ENCODE peak calls at places on chromosomes 2 and 18, in eight cellular contexts. B is ovary, Z is transverse colon, T is body of pancreas, X is endothelial cell of umbilical vein, R is heart left ventricle, N is adrenal gland, F is suprapubic skin. V is an unnamed sample.

GRCh38 chr2:17830053-17831034 is 14.1 kb downstream of the MSGN1 start:
- DNase-seq in F (no peak), X (peak), B (peak), R (peak), T (peak), N (peak), Z (peak), V (peak)

GRCh38 chr18:24601624-24602023 is 141.2 kb downstream of the HRH4 start:
- DNase-seq in F (no peak), N (no peak), B (no peak), X (no peak), R (no peak), T (no peak), Z (no peak), V (no peak)

GRCh38 chr18:9914584-9915290 is 921 bp downstream of the VAPA start:
- DNase-seq in X (peak), N (peak), T (peak), Z (peak), F (peak), B (peak), R (peak), V (peak)

GRCh38 chr2:71882949-71883472 is 264.7 kb downstream of the CYP26B1 start:
- DNase-seq in B (peak), F (peak), T (peak), Z (peak), N (peak), R (peak), X (peak), V (peak)

GRCh38 chr2:180003566-180003965 is 3.5 kb downstream of the CWC22 start:
- DNase-seq in T (no peak), Z (no peak), F (no peak), B (no peak), R (no peak), X (no peak), N (no peak), V (no peak)

GRCh38 chr2:38546585-38546984 is 56.1 kb downstream of the HNRNPLL start:
- DNase-seq in N (no peak), F (no peak), X (no peak), Z (no peak), B (no peak), R (no peak), T (no peak), V (no peak)

GRCh38 chr18:41881285-41881684 is 73.7 kb upstream of the PIK3C3 start:
- DNase-seq in F (no peak), N (no peak), T (no peak), B (no peak), Z (no peak), X (no peak), R (no peak), V (peak)

GRCh38 chr2:75324141-75324540 is 124.8 kb upstream of the TACR1 start:
- DNase-seq in N (no peak), B (no peak), F (no peak), R (no peak), Z (no peak), X (no peak), T (no peak), V (peak)

GRCh38 chr18:22283397-22283796 is 114.0 kb downstream of the GATA6 start:
- DNase-seq in T (no peak), N (no peak), Z (no peak), B (no peak), X (peak), F (no peak), R (no peak), V (no peak)

GRCh38 chr2:10301946-10302478 is 692 bp upstream of the HPCAL1 start:
- DNase-seq in X (no peak), Z (peak), R (no peak), F (no peak), T (no peak), N (no peak), B (no peak), V (no peak)

GRCh38 chr2:128593518-128594272 is 275.0 kb upstream of the HS6ST1 start:
- DNase-seq in X (no peak), N (no peak), B (peak), R (peak), T (no peak), F (no peak), Z (no peak), V (no peak)

GRCh38 chr2:158192515-158193234 is 91.0 kb downstream of the UPP2 start:
- DNase-seq in X (no peak), F (no peak), R (no peak), N (no peak), B (no peak), T (no peak), Z (no peak), V (no peak)

GRCh38 chr2:128384446-128384845 is 65.8 kb upstream of the HS6ST1 start:
- DNase-seq in X (no peak), R (no peak), F (peak), T (no peak), B (no peak), Z (no peak), N (no peak), V (no peak)

GRCh38 chr2:219736196-219736595 is 108.8 kb downstream of the SLC4A3 start:
- DNase-seq in N (no peak), F (no peak), Z (no peak), X (peak), T (no peak), R (no peak), B (no peak), V (peak)

GRCh38 chr18:13176847-13177246 is 41.7 kb upstream of the LDLRAD4 start:
- DNase-seq in T (no peak), Z (peak), N (no peak), F (no peak), B (no peak), X (no peak), R (no peak), V (no peak)

GRCh38 chr2:56522605-56523089 is 338.9 kb downstream of the CCDC85A start:
- DNase-seq in T (peak), N (no peak), R (peak), X (no peak), B (no peak), F (no peak), Z (no peak), V (no peak)

GRCh38 chr18:57444301-57444759 is 9.2 kb downstream of the ONECUT2 start:
- DNase-seq in B (no peak), N (no peak), R (no peak), X (no peak), F (no peak), Z (no peak), T (no peak), V (no peak)

GRCh38 chr2:234512884-234513669 is 16.2 kb upstream of the ARL4C start:
- DNase-seq in Z (no peak), R (no peak), N (no peak), B (no peak), T (no peak), X (peak), F (no peak), V (no peak)

GRCh38 chr2:128314348-128315121 is 4.1 kb downstream of the HS6ST1 start:
- DNase-seq in N (peak), F (peak), R (peak), Z (no peak), T (peak), X (no peak), B (no peak), V (no peak)

GRCh38 chr2:25294573-25295462 is 46.9 kb downstream of the DNMT3A start:
- DNase-seq in T (peak), B (peak), X (peak), N (peak), R (peak), F (peak), Z (peak), V (peak)

GRCh38 chr2:85997016-85997970 is 108.4 kb downstream of the POLR1A start:
- DNase-seq in X (no peak), R (peak), B (peak), T (no peak), N (peak), Z (no peak), F (peak), V (no peak)

GRCh38 chr2:202311823-202312388 is 46.3 kb downstream of the NOP58 start:
- DNase-seq in B (no peak), T (no peak), Z (no peak), X (no peak), R (no peak), N (no peak), F (no peak), V (no peak)

GRCh38 chr2:208466920-208467298 is 60.3 kb downstream of the PTH2R start:
- DNase-seq in T (no peak), B (no peak), F (no peak), Z (no peak), R (no peak), N (no peak), X (no peak), V (no peak)

GRCh38 chr2:71778514-71779305 is 325.3 kb downstream of the DYSF start:
- DNase-seq in N (no peak), R (no peak), B (no peak), Z (no peak), X (no peak), F (peak), T (no peak), V (no peak)

GRCh38 chr2:106990307-106990706 is 104.3 kb upstream of the ST6GAL2 start:
- DNase-seq in N (no peak), T (no peak), B (no peak), Z (no peak), X (no peak), R (no peak), F (no peak), V (no peak)

GRCh38 chr18:21740474-21740723 is 193 bp upstream of the MIB1 start:
- DNase-seq in X (peak), F (no peak), N (peak), T (peak), Z (peak), R (peak), B (no peak), V (peak)

GRCh38 chr2:239495816-239496371 is 95.1 kb upstream of the HDAC4 start:
- DNase-seq in N (no peak), R (no peak), F (no peak), X (no peak), B (no peak), T (no peak), Z (no peak), V (no peak)

GRCh38 chr2:111624401-111625156 is 259.4 kb downstream of the ANAPC1 start:
- DNase-seq in B (no peak), R (no peak), F (no peak), Z (no peak), X (peak), T (no peak), N (no peak), V (no peak)

GRCh38 chr2:229342376-229342775 is 71.3 kb upstream of the PID1 start:
- DNase-seq in R (peak), F (no peak), N (peak), X (no peak), B (peak), T (peak), Z (peak), V (peak)

GRCh38 chr2:45068643-45069140 is 59.4 kb upstream of the SIX2 start:
- DNase-seq in Z (no peak), R (no peak), N (no peak), B (no peak), X (no peak), T (no peak), F (peak), V (peak)

GRCh38 chr2:6917071-6917760 is at the start of gene RNF144A:
- DNase-seq in Z (peak), B (peak), R (peak), T (peak), N (peak), X (peak), F (no peak), V (peak)
- TF ChIP-seq POLR2A in Z (no peak), B (peak), R (no peak), T (peak), N (peak), X (no peak), F (no peak), V (peak)

GRCh38 chr2:169828141-169828811 is 1.0 kb downstream of the UBR3 start:
- DNase-seq in F (peak), T (no peak), B (no peak), Z (peak), R (peak), N (peak), X (peak), V (peak)

GRCh38 chr2:169824373-169825333 is at the start of gene METTL5:
- DNase-seq in X (peak), T (peak), B (peak), R (peak), Z (peak), F (peak), N (peak), V (peak)

GRCh38 chr2:169822785-169823392 is 1.8 kb downstream of the METTL5 start:
- DNase-seq in N (no peak), R (no peak), X (no peak), F (no peak), B (no peak), Z (no peak), T (no peak), V (no peak)

GRCh38 chr2:169823996-169824372 is 721 bp downstream of the METTL5 start:
- DNase-seq in Z (no peak), T (no peak), N (no peak), F (no peak), B (no peak), X (no peak), R (no peak), V (no peak)

DNA sequence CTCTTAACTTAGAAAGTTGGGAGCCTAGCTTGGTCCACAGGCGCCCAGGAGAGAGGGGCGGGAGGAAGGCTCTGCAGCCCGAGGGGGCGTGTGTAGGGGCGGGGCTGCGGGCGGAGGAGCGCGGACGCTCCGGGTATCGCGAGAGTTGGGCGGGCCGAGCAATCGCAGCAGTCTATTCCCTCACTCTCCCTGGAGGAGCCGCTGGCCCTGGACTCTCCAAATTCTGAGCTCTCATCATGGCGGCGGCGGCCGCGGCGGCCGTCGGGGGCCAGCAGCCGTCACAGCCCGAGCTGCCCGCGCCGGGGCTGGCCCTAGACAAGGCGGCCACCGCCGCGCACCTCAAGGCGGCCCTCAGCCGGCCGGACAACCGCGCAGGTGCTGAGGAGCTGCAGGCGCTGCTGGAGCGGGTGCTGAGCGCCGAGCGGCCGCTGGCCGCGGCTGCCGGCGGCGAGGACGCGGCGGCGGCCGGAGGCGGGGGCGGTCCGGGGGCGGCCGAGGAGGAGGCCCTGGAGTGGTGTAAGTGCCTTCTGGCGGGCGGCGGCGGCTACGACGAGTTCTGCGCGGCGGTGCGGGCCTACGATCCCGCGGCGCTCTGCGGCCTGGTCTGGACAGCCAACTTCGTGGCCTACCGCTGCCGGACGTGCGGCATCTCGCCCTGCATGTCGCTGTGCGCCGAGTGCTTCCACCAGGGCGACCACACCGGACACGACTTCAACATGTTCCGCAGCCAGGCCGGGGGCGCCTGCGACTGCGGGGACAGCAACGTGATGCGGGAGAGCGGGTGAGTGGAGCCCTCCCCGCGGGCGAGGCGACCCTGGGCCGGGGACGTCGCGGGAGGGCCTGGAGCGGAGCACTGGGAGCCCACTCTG is at the start of gene UBR3:
- DNase-seq in T (peak), X (peak), N (peak), Z (peak), R (peak), B (peak), F (peak), V (peak)
- TF ChIP-seq POLR2A in T (peak), X (peak), N (peak), Z (peak), R (peak), B (peak), F (peak), V (peak)

DNA sequence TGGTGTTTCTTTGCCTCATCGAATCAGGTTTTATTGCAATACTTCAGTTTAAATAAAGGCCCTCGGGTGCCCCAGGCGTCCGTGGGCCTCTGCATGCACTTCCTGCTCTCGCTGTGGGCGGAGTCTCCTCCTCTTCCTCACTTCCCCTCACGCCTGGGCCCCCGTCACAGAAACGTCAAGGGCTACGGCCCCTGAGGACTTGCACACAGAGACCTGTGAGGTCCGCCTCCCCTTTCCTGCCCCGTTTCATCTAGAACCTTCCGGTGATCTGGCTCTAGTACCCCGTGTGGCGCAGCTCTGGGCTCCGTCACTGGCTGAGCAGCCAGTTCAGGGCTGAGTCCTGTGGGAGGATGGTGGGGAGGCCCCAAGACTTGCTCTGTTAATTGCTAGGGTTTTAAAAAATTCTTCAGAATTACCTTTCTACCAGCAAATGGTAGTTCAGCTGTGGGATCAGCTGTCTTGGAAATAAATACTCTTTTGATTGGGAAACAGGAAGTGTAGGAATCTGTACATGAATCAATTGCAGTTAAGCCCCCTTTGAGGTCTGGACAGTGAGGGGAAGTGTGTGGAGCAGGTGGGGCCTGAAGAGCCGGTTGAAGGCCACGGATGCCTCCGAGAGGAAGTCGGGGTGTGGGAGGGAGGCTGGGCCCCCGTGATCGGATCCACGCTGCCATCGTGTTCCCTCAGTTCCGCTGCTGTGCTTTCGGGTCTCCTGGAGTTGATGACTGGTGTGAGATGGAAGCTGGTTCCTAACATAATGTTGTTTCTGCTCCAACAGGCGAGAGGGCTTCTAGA is 10.2 kb downstream of the NFATC1 start:
- DNase-seq in B (peak), F (peak), N (peak), R (peak), Z (peak), T (no peak), X (peak), V (no peak)
- TF ChIP-seq POLR2A in B (no peak), F (no peak), N (no peak), R (no peak), Z (peak), T (no peak), X (no peak), V (no peak)

DNA sequence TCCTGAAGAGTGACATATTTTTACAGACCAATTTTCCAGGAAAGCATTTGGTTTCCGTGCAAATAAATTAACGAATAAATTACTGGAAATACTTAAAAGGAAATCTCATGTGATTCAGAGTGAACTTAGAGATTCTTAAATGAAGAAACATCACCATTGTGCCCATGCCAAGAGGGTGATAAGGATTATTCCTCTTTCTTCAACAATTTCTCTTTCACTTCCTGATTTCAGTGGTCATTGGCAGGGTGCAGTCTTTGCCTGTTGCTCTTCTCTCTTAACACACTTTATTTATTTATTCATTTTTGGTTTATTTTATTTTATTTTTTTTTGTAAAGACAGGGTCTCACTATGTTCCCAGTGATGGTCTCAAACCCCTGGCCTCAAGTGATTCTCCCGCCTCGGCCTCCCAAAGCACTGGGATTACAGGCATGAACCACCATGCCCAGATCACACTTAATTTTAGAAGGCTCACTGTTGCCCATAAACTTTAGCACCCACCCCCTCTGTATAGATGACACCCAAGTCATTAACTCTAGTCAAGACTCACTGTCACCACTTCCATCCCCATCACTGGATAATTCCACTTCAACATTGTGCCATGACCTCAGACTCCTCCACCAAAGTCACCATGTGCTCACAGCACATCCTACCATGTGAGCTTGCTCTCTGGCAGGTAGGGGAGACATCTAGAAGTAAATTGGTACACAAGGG is 92.5 kb upstream of the CERS6 start:
- DNase-seq in N (no peak), B (no peak), T (no peak), R (no peak), F (no peak), Z (no peak), X (no peak), V (no peak)
- TF ChIP-seq POLR2A in N (no peak), B (no peak), T (no peak), R (no peak), F (no peak), Z (no peak), X (no peak), V (no peak)

DNA sequence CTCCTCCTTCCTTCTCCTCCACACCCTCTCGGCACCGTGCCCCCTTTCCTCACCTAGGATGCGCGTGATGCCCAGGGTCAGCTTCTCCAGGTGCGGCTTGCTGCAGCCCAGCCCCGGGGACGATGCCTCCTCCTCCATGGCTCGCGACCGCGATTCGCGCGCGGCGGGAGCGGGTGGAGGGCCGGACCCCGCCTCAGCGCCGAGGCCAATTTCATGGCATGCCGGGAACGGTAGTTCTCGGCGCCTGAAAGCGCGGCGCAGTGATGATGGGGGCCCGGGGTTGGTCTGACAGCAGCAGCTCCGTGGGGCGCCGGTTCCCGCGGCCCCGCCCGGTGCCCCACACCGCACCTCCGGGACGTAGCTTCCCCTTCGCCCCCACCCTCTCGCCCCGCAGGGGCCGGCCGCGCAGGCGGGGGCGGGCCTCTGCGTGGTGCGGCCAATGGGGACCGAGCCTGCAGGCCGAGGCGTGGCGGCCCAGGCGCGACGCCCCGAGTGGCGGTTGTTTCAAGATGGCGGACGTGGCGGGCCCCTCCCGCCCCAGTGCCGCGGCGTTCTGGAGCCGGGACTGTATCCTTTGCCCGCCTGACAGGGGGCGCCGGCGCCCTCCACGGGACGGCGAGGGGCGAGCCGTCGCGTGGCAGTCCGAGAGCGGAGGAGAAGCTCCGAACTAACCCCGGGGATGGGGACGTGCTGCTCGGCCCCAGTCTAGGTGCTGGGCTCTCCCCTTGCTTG is at the start of the genes KIAA1328 and TPGS2:
- DNase-seq in X (peak), R (peak), N (peak), Z (peak), B (peak), T (peak), F (peak), V (peak)
- TF ChIP-seq POLR2A in X (peak), R (peak), N (peak), Z (peak), B (peak), T (peak), F (no peak), V (peak)

V was measured in H54.